ENCODE peak calls at places on chromosomes 6 and 20, in nine cellular contexts. A is GM23338; S is endothelial cell; F is HTR-8/SVneo; W is mucosa of gallbladder; Y is stimulated activated CD4-positive, alpha-beta T cell treated with anti-CD3 and anti-CD28 coated beads, Interleukin-2, amount 100 ng/mL, for 48 hours; J is EH; I is WERI-Rb-1; G is iris pigment epithelial cell. N is an unnamed sample.

GRCh38 chr6:151325075-151326050 is 66.0 kb downstream of the ZBTB2 start:
- DNase-seq in A (peak; percentile 75), Y (no peak), S (peak; percentile 26), I (peak; percentile 58), G (peak; percentile 79), J (peak; percentile 80), F (peak; percentile 63), W (peak; percentile 67), N (peak; percentile 72)

GRCh38 chr20:15889924-15890256 is 683.4 kb downstream of the KIF16B start:
- DNase-seq in G (no peak), S (no peak), A (no peak), W (no peak), J (no peak), I (no peak), F (no peak), Y (no peak), N (no peak)

GRCh38 chr6:70073637-70074036 is 207.3 kb downstream of the COL19A1 start:
- DNase-seq in I (no peak), W (no peak), F (no peak), J (no peak), S (no peak), G (no peak), A (no peak), Y (no peak), N (no peak)

GRCh38 chr6:10383312-10384063 is 31.4 kb downstream of the TFAP2A start:
- DNase-seq in Y (no peak), A (peak; percentile 50), J (peak; percentile 52), I (peak; percentile 42), S (no peak), W (no peak), G (no peak), F (no peak), N (no peak)

GRCh38 chr6:79949235-79949634 is 1.9 kb upstream of the ELOVL4 start:
- DNase-seq in Y (peak; percentile 38), F (peak; percentile 19), J (peak; percentile 69), G (peak; percentile 80), I (peak; percentile 82), A (peak; percentile 99), W (peak; percentile 42), S (peak; percentile 57), N (peak; percentile 49)

GRCh38 chr6:100175814-100176275 is 181.8 kb upstream of the MCHR2 start:
- DNase-seq in J (peak; percentile 99), G (peak; percentile 94), I (no peak), A (no peak), Y (no peak), F (peak; percentile 14), S (no peak), W (no peak), N (no peak)

GRCh38 chr20:3889489-3890409 is 562 bp downstream of the PANK2 start:
- DNase-seq in Y (peak; percentile 31), J (peak; percentile 41), F (no peak), G (no peak), S (peak; percentile 15), W (peak; percentile 16), I (peak; percentile 59), A (peak; percentile 39), N (peak; percentile 73)

GRCh38 chr6:158631678-158632537 is 12.6 kb downstream of the DYNLT1 start:
- DNase-seq in A (no peak), W (peak; percentile 82), G (peak; percentile 95), I (no peak), Y (no peak), F (peak; percentile 75), S (no peak), J (peak; percentile 83), N (no peak)

GRCh38 chr6:70363741-70364493 is 49.4 kb upstream of the FAM135A start:
- DNase-seq in W (no peak), F (no peak), A (peak; percentile 33), G (no peak), J (no peak), Y (no peak), I (no peak), S (no peak), N (no peak)

GRCh38 chr20:22533823-22534751 is 50.3 kb downstream of the FOXA2 start:
- DNase-seq in A (no peak), Y (no peak), G (no peak), S (no peak), W (peak; percentile 72), J (no peak), I (no peak), F (no peak), N (no peak)

GRCh38 chr20:62587757-62588402 is 54.4 kb upstream of the SLCO4A1 start:
- DNase-seq in F (peak; percentile 73), S (peak; percentile 33), G (no peak), I (no peak), Y (peak; percentile 34), J (peak; percentile 43), W (no peak), A (peak; percentile 76), N (no peak)

GRCh38 chr6:152461556-152461955 is 175.6 kb downstream of the SYNE1 start:
- DNase-seq in F (peak; percentile 11), I (no peak), S (no peak), W (no peak), G (peak; percentile 35), Y (no peak), A (no peak), J (peak; percentile 23), N (no peak)

GRCh38 chr20:24965065-24965919 is 16.2 kb downstream of the CST7 start:
- DNase-seq in I (peak; percentile 76), W (peak; percentile 6), G (no peak), A (no peak), J (no peak), S (no peak), Y (no peak), F (no peak), N (peak; percentile 16)

GRCh38 chr6:113414511-113414910 is 442.6 kb upstream of the MARCKS start:
- DNase-seq in F (peak; percentile 29), S (no peak), W (peak; percentile 34), Y (no peak), J (peak; percentile 88), A (no peak), G (peak; percentile 67), I (peak; percentile 9), N (no peak)

GRCh38 chr20:49515588-49515987 is 33.1 kb upstream of the KCNB1 start:
- DNase-seq in S (no peak), Y (no peak), G (no peak), W (peak; percentile 22), J (no peak), F (no peak), A (no peak), I (no peak), N (no peak)

GRCh38 chr20:20463933-20464374 is 96.0 kb downstream of the INSM1 start:
- DNase-seq in A (peak; percentile 91), I (no peak), J (no peak), W (no peak), S (no peak), G (no peak), Y (no peak), F (no peak), N (no peak)

GRCh38 chr6:30842754-30843610 is 41.3 kb upstream of the DDR1 start:
- DNase-seq in Y (no peak), A (no peak), I (no peak), G (peak; percentile 51), J (peak; percentile 64), S (no peak), W (no peak), F (no peak), N (no peak)

GRCh38 chr6:145310116-145310515 is 425.2 kb downstream of the EPM2A start:
- DNase-seq in F (peak; percentile 1), W (no peak), I (no peak), J (peak; percentile 85), S (no peak), G (peak; percentile 79), A (no peak), Y (no peak), N (no peak)

GRCh38 chr6:21753571-21754108 is 160.1 kb downstream of the SOX4 start:
- DNase-seq in I (no peak), W (no peak), Y (no peak), S (no peak), F (no peak), G (peak; percentile 86), A (no peak), J (peak; percentile 88), N (no peak)

GRCh38 chr20:50194831-50195523 is 4.3 kb downstream of the CEBPB start:
- DNase-seq in G (no peak), Y (no peak), J (no peak), S (no peak), I (no peak), F (no peak), W (no peak), A (no peak), N (no peak)

GRCh38 chr20:20085812-20086211 is 33.5 kb downstream of the CFAP61 start:
- DNase-seq in F (no peak), I (no peak), W (no peak), J (no peak), S (no peak), Y (no peak), A (no peak), G (no peak), N (no peak)

GRCh38 chr6:16621002-16621401 is 140.3 kb downstream of the ATXN1 start:
- DNase-seq in A (no peak), W (no peak), S (no peak), I (no peak), Y (no peak), J (no peak), F (no peak), G (no peak), N (no peak)

GRCh38 chr20:39812116-39812515 is 850.0 kb downstream of the DHX35 start:
- DNase-seq in Y (no peak), G (no peak), W (no peak), J (no peak), S (no peak), F (no peak), A (no peak), I (no peak), N (no peak)

GRCh38 chr6:160013987-160014868 is 45.3 kb downstream of the IGF2R start:
- DNase-seq in G (peak; percentile 31), J (peak; percentile 44), S (no peak), I (no peak), F (no peak), W (no peak), Y (no peak), A (no peak), N (no peak)

N was measured in lower lobe of right lung.